ENCODE peak calls at places on chromosomes 7 and 10, in six cellular contexts. I, Z, D, W, B and T are unnamed samples.

GRCh38 chr7:81605493-81605892 is 164.4 kb downstream of the HGF start:
- DNase-seq in Z (no peak), B (no peak), I (no peak), W (no peak), D (no peak), T (no peak)

GRCh38 chr10:80081801-80082750 is 3.6 kb downstream of the TMEM254 start:
- DNase-seq in B (no peak), D (peak), Z (no peak), W (no peak), I (no peak), T (no peak)

GRCh38 chr7:158239290-158239981 is 348.2 kb downstream of the PTPRN2 start:
- DNase-seq in W (no peak), D (no peak), Z (no peak), B (peak), I (peak), T (no peak)

GRCh38 chr7:1020849-1021251 is 23.5 kb upstream of the GPR146 start:
- DNase-seq in Z (no peak), D (no peak), I (no peak), W (no peak), B (peak), T (no peak)

GRCh38 chr7:67870396-67870795 is 873.8 kb downstream of the TYW1 start:
- DNase-seq in Z (no peak), W (no peak), D (no peak), I (peak), B (no peak), T (no peak)

GRCh38 chr10:44906476-44906875 is 4.7 kb upstream of the TMEM72 start:
- DNase-seq in I (no peak), Z (no peak), D (no peak), W (no peak), B (no peak), T (no peak)

GRCh38 chr7:89958525-89959068 is 195.7 kb upstream of the STEAP1 start:
- DNase-seq in I (no peak), W (no peak), D (no peak), Z (no peak), B (no peak), T (no peak)

GRCh38 chr7:100044719-100045118 is 4.9 kb upstream of the ZSCAN21 start:
- DNase-seq in Z (no peak), W (peak), D (no peak), B (no peak), I (peak), T (peak)

GRCh38 chr7:18845700-18846099 is 271.7 kb downstream of the TWIST1 start:
- DNase-seq in Z (no peak), W (no peak), I (no peak), D (no peak), B (no peak), T (no peak)

GRCh38 chr10:62062028-62062427 is 160.5 kb downstream of the ARID5B start:
- DNase-seq in D (no peak), B (no peak), W (no peak), I (no peak), Z (no peak), T (no peak)

GRCh38 chr10:3783313-3783689 is 1.7 kb downstream of the KLF6 start:
- DNase-seq in Z (peak), D (no peak), W (peak), I (peak), B (no peak), T (no peak)

GRCh38 chr10:119131512-119132240 is 27.8 kb downstream of the DENND10 start:
- DNase-seq in B (peak), W (peak), Z (no peak), I (no peak), D (no peak), T (peak)

GRCh38 chr10:49743464-49744075 is 18.6 kb downstream of the OGDHL start:
- DNase-seq in Z (no peak), I (peak), B (no peak), W (no peak), D (no peak), T (no peak)

GRCh38 chr10:13528138-13528874 is 508 bp downstream of the BEND7 start:
- DNase-seq in B (peak), D (no peak), I (peak), W (no peak), Z (no peak), T (no peak)

GRCh38 chr7:11557627-11558026 is 274.4 kb downstream of the THSD7A start:
- DNase-seq in Z (no peak), B (no peak), W (no peak), D (peak), I (no peak), T (peak)

GRCh38 chr7:40709077-40709964 is 574.5 kb downstream of the SUGCT start:
- DNase-seq in Z (no peak), I (no peak), D (no peak), B (no peak), W (no peak), T (no peak)

GRCh38 chr7:144738708-144739314 is 97.0 kb downstream of the TPK1 start:
- DNase-seq in I (peak), W (no peak), B (peak), Z (no peak), D (peak), T (no peak)

GRCh38 chr10:97163646-97164535 is 21.9 kb downstream of the SLIT1 start:
- DNase-seq in W (no peak), B (no peak), I (no peak), Z (no peak), D (no peak), T (no peak)

GRCh38 chr10:12589789-12590188 is 240.4 kb downstream of the CAMK1D start:
- DNase-seq in I (no peak), D (no peak), W (no peak), Z (no peak), B (no peak), T (no peak)

GRCh38 chr10:36670616-36671402 is 454.6 kb upstream of the ANKRD30A start:
- DNase-seq in D (no peak), Z (no peak), W (no peak), B (no peak), I (no peak), T (no peak)

GRCh38 chr7:148456351-148456750 is 134.2 kb upstream of the C7orf33 start:
- DNase-seq in W (no peak), B (no peak), Z (no peak), I (no peak), D (no peak), T (no peak)

GRCh38 chr10:29102636-29103035 is 186.2 kb upstream of the LYZL1 start:
- DNase-seq in W (no peak), Z (no peak), B (no peak), I (no peak), D (no peak), T (no peak)

GRCh38 chr7:98137134-98137825 is 30.6 kb downstream of the LMTK2 start:
- DNase-seq in B (no peak), W (no peak), D (no peak), I (no peak), Z (no peak), T (no peak)
- TF ChIP-seq CTCF in B (no peak), W (no peak), D (no peak), I (no peak), Z (no peak), T (no peak)

DNA sequence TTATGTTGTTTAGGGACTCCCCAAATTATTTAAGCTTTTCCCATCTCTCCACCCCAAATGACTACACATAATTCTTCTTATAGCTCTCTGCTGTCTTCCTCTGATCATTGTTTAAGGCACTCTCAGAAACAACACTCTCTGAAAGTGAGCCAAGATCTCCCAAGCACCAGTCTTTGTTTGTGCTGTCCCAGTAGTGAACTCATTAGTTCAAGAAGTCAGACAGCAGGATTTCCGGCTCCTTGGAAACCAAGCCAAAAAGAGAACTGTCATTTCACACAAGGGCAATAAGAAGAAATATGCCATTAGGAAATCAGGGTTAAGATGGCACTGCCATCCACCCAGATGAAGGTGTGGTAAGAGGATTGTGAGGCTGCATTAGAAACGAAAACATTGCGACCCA is 83.1 kb downstream of the FZD1 start:
- DNase-seq in I (no peak), Z (no peak), D (no peak), B (no peak), W (no peak), T (no peak)
- H3K27ac ChIP-seq in I (no peak), Z (no peak), D (no peak), B (no peak), W (no peak), T (no peak)

GRCh38 chr10:132124201-132124920 is 58.6 kb downstream of the JAKMIP3 start:
- DNase-seq in I (no peak), D (no peak), W (no peak), B (no peak), Z (no peak), T (no peak)

GRCh38 chr10:132122939-132123445 is 57.2 kb downstream of the JAKMIP3 start:
- DNase-seq in W (no peak), D (no peak), I (no peak), B (no peak), Z (no peak), T (no peak)

GRCh38 chr10:132122097-132122861 is 56.5 kb downstream of the JAKMIP3 start:
- DNase-seq in I (no peak), B (no peak), W (no peak), D (no peak), Z (no peak), T (no peak)

GRCh38 chr10:132121511-132121830 is 55.7 kb downstream of the JAKMIP3 start:
- DNase-seq in B (no peak), I (no peak), W (no peak), Z (no peak), D (no peak), T (no peak)

DNA sequence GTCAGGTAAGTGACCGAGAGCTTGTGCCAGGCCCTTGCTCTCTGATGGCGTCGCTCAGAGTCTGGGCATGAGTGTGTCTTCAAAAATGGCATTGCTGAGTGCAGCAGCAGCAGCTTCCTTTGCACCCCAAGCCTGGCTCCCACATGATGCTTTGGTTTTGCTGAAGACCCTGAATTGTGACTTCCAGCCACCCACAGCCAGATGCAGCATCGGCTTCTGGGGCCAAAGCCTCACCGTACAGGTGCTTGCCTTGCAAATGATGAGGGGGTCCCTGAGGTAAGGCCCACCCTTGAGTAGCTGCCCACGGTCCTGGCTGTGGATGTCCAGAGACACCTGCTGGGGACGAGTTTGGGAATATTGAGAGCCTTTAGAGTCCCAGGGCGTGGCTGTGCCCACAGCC is 57.9 kb downstream of the JAKMIP3 start:
- DNase-seq in W (no peak), Z (no peak), D (no peak), B (no peak), I (no peak), T (no peak)
- TF ChIP-seq GABPA in W (no peak), Z (no peak), D (no peak), B (no peak), I (no peak), T (no peak)

GRCh38 chr7:39181398-39181797 is 203.7 kb downstream of the POU6F2 start:
- DNase-seq in B (no peak), I (no peak), W (no peak), D (no peak), Z (no peak), T (no peak)

GRCh38 chr7:39186671-39187070 is 209.0 kb downstream of the POU6F2 start:
- DNase-seq in I (no peak), Z (no peak), B (no peak), D (no peak), W (no peak), T (no peak)

GRCh38 chr7:39187130-39187529 is 209.4 kb downstream of the POU6F2 start:
- DNase-seq in D (no peak), Z (no peak), B (no peak), I (no peak), W (no peak), T (no peak)

GRCh38 chr7:39186131-39186530 is 208.4 kb downstream of the POU6F2 start:
- DNase-seq in D (no peak), W (no peak), Z (no peak), I (no peak), B (no peak), T (no peak)

GRCh38 chr7:39184387-39184786 is 206.7 kb downstream of the POU6F2 start:
- DNase-seq in B (peak), W (no peak), Z (no peak), I (no peak), D (no peak), T (no peak)
- TF ChIP-seq CTCF in B (no peak), W (no peak), Z (no peak), I (no peak), D (no peak), T (no peak)

GRCh38 chr10:18610517-18610916 is 40.9 kb downstream of the NSUN6 start:
- DNase-seq in D (peak), W (no peak), I (peak), B (peak), Z (no peak), T (no peak)

GRCh38 chr10:18607979-18608378 is 43.4 kb downstream of the NSUN6 start:
- DNase-seq in Z (no peak), D (no peak), I (peak), B (no peak), W (no peak), T (no peak)

GRCh38 chr10:18607503-18607902 is 43.9 kb downstream of the NSUN6 start:
- DNase-seq in D (peak), Z (no peak), W (no peak), I (peak), B (peak), T (no peak)

GRCh38 chr10:18608581-18608980 is 42.8 kb downstream of the NSUN6 start:
- DNase-seq in Z (no peak), W (no peak), I (no peak), D (no peak), B (no peak), T (no peak)

DNA sequence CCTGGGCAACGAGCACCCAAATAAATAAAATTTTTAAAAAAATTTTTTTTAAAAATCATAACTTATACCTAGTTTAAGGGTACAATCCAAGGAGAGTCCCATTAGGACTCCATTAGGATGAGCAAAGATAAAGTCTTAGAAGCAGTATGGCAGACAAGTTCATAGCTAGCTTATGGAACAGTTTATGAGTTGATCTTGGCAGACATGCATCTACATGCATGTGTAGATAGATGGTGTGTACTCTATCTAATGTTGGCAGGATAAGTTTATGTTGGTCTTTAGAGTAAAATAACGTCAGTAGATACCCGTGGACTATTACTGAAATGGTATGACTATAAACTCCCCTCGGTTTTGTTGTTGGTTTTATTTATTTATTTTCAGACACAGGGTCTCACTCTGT is 40.2 kb downstream of the NSUN6 start:
- DNase-seq in D (no peak), W (no peak), Z (no peak), B (no peak), I (no peak), T (no peak)
- H3K27ac ChIP-seq in D (peak), W (no peak), Z (no peak), B (no peak), I (peak), T (no peak)

GRCh38 chr7:51071427-51071826 is 245.2 kb downstream of the COBL start:
- DNase-seq in D (no peak), B (no peak), Z (no peak), W (no peak), I (no peak), T (no peak)

GRCh38 chr7:51069411-51070083 is 247.1 kb downstream of the COBL start:
- DNase-seq in Z (no peak), I (no peak), D (no peak), W (no peak), B (no peak), T (no peak)

GRCh38 chr7:51067757-51068156 is 248.9 kb downstream of the COBL start:
- DNase-seq in I (peak), B (peak), D (peak), Z (peak), W (no peak), T (no peak)

GRCh38 chr7:51068401-51068800 is 248.2 kb downstream of the COBL start:
- DNase-seq in Z (no peak), B (no peak), D (no peak), W (no peak), I (no peak), T (no peak)

GRCh38 chr7:51070163-51070562 is 246.4 kb downstream of the COBL start:
- DNase-seq in D (no peak), B (no peak), Z (no peak), W (no peak), I (no peak), T (no peak)
- TF ChIP-seq GABPA in D (no peak), B (no peak), Z (no peak), W (no peak), I (no peak), T (no peak)

GRCh38 chr10:30510184-30510931 is 76.4 kb downstream of the MAP3K8 start:
- DNase-seq in I (no peak), Z (no peak), B (peak), W (no peak), D (no peak), T (no peak)
- TF ChIP-seq CTCF in I (peak), Z (no peak), B (peak), W (peak), D (peak), T (no peak)

GRCh38 chr10:91953600-91954140 is 30.1 kb downstream of the BTAF1 start:
- DNase-seq in I (no peak), B (no peak), D (peak), W (no peak), Z (no peak), T (no peak)

GRCh38 chr10:91957091-91957490 is 33.5 kb downstream of the BTAF1 start:
- DNase-seq in Z (no peak), B (no peak), I (no peak), D (no peak), W (no peak), T (no peak)

DNA sequence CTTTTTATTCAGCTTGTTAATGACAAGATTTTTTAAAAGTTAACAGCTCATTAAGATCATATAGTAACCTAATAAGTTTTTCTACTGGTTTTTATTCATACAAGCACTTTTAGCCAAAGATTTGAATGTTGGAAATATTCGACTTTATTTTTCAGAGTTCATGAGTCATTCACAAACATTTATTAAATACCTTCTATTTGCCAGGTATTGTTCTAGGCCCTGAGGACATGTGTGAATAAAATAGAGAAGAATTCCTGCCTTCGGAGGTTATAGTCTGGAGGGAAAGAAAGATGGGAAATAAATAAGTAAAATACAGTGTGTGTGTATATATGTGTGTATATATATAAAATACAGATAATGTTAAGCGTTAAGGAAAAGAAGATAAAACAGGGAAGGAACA is 31.5 kb downstream of the BTAF1 start:
- DNase-seq in D (no peak), W (no peak), Z (no peak), B (no peak), I (no peak), T (no peak)
- H3K27ac ChIP-seq in D (no peak), W (no peak), Z (no peak), B (no peak), I (no peak), T (no peak)

GRCh38 chr10:85614566-85614965 is 752.0 kb downstream of the GRID1 start:
- DNase-seq in B (no peak), W (no peak), D (no peak), I (no peak), Z (no peak), T (no peak)
- TF ChIP-seq GABPA in B (no peak), W (no peak), D (no peak), I (no peak), Z (no peak), T (no peak)